ENCODE peak calls at places on chromosomes 2 and 18, in six cellular contexts. T is tibial nerve, B is H1, L is spleen, M is IMR-90, E is Peyer's patch. H is an unnamed sample.

GRCh38 chr2:158755738-158756137 is 39.4 kb upstream of the DAPL1 start:
- DNase-seq in L (no peak), B (peak), T (no peak), E (no peak), M (no peak), H (no peak)

GRCh38 chr2:8653485-8653884 is 28.4 kb upstream of the ID2 start:
- DNase-seq in L (peak), M (no peak), B (no peak), E (no peak), T (no peak), H (no peak)

GRCh38 chr2:177245010-177245422 is 19.5 kb downstream of the NFE2L2 start:
- DNase-seq in B (peak), E (no peak), T (no peak), M (peak), L (no peak), H (no peak)

GRCh38 chr2:94996401-94997100 is 29.0 kb upstream of the MAL start:
- DNase-seq in B (no peak), E (no peak), M (no peak), L (peak), T (no peak), H (no peak)

GRCh38 chr2:241659150-241659739 is 21.8 kb downstream of the ATG4B start:
- DNase-seq in M (peak), L (no peak), B (no peak), T (peak), E (peak), H (peak)

GRCh38 chr2:240125749-240126148 is 10.4 kb downstream of the COPS9 start:
- DNase-seq in B (no peak), T (no peak), E (peak), L (peak), M (no peak), H (no peak)

GRCh38 chr2:124079045-124079444 is 54.0 kb downstream of the CNTNAP5 start:
- DNase-seq in B (no peak), M (no peak), E (no peak), L (no peak), T (no peak), H (no peak)

GRCh38 chr2:164430166-164430783 is 191.0 kb downstream of the GRB14 start:
- DNase-seq in M (peak), E (no peak), L (no peak), T (no peak), B (no peak), H (no peak)

GRCh38 chr18:63319383-63320040 is at the start of gene BCL2:
- DNase-seq in B (no peak), L (no peak), E (peak), T (no peak), M (peak), H (no peak)

GRCh38 chr18:67386028-67386427 is 130.5 kb downstream of the DSEL start:
- DNase-seq in B (no peak), E (no peak), T (no peak), M (peak), L (no peak), H (no peak)

GRCh38 chr2:17101596-17101995 is 416.6 kb downstream of the RAD51AP2 start:
- DNase-seq in M (no peak), B (no peak), T (no peak), E (no peak), L (no peak), H (no peak)

GRCh38 chr18:23828426-23828825 is 139.2 kb downstream of the LAMA3 start:
- DNase-seq in E (no peak), L (no peak), B (no peak), M (peak), T (no peak), H (no peak)

GRCh38 chr18:43060020-43060419 is 55.5 kb downstream of the RIT2 start:
- DNase-seq in L (no peak), B (no peak), E (no peak), T (no peak), M (no peak), H (no peak)

GRCh38 chr2:55965966-55966365 is 42.4 kb upstream of the EFEMP1 start:
- DNase-seq in T (no peak), M (peak), L (no peak), E (no peak), B (no peak), H (no peak)

GRCh38 chr2:146844226-146844990 is 1000.4 kb upstream of the ACVR2A start:
- DNase-seq in B (no peak), L (no peak), T (no peak), M (peak), E (no peak), H (no peak)

GRCh38 chr2:149122521-149122920 is 84.0 kb downstream of the LYPD6B start:
- DNase-seq in M (no peak), T (no peak), E (no peak), L (no peak), B (no peak), H (no peak)

GRCh38 chr2:220165401-220165800 is 538.0 kb downstream of the SLC4A3 start:
- DNase-seq in B (no peak), T (no peak), E (no peak), M (no peak), L (no peak), H (no peak)

GRCh38 chr2:177669625-177670330 is 277.2 kb downstream of the AGPS start:
- DNase-seq in L (no peak), B (no peak), M (no peak), T (no peak), E (no peak), H (no peak)

GRCh38 chr2:160486341-160486740 is 7.3 kb downstream of the RBMS1 start:
- DNase-seq in M (peak), L (no peak), B (no peak), E (no peak), T (no peak), H (no peak)

GRCh38 chr18:34809697-34810096 is 99.6 kb downstream of the DTNA start:
- DNase-seq in M (peak), B (no peak), L (no peak), E (no peak), T (peak), H (no peak)

GRCh38 chr18:62437520-62438329 is 85.1 kb upstream of the ZCCHC2 start:
- DNase-seq in L (no peak), E (no peak), B (no peak), M (no peak), T (no peak), H (peak)

GRCh38 chr2:107068069-107068468 is 182.1 kb upstream of the ST6GAL2 start:
- DNase-seq in M (no peak), E (no peak), L (no peak), B (no peak), T (no peak), H (no peak)

GRCh38 chr2:127637725-127638252 is 8.2 kb upstream of the GPR17 start:
- DNase-seq in M (peak), B (peak), T (no peak), E (no peak), L (peak), H (no peak)

GRCh38 chr2:23042176-23042909 is 342.6 kb upstream of the KLHL29 start:
- DNase-seq in L (no peak), B (no peak), M (no peak), E (no peak), T (no peak), H (no peak)

GRCh38 chr18:3114026-3114425 is 101.1 kb upstream of the LPIN2 start:
- DNase-seq in M (no peak), T (no peak), E (no peak), L (no peak), B (no peak), H (no peak)

GRCh38 chr2:204452464-204453023 is 92.7 kb upstream of the PARD3B start:
- DNase-seq in E (no peak), L (no peak), B (no peak), M (peak), T (no peak), H (peak)

GRCh38 chr2:122843503-122843902 is 1088.1 kb downstream of the TSN start:
- DNase-seq in T (no peak), B (no peak), M (no peak), E (no peak), L (no peak), H (no peak)

GRCh38 chr2:228652366-228652765 is 470.9 kb upstream of the SPHKAP start:
- DNase-seq in B (no peak), M (peak), L (no peak), T (no peak), E (no peak), H (no peak)

GRCh38 chr2:104939570-104940235 is 85.8 kb downstream of the POU3F3 start:
- DNase-seq in L (no peak), B (no peak), E (no peak), T (no peak), M (no peak), H (no peak)

GRCh38 chr18:25561923-25562322 is 210.0 kb upstream of the ZNF521 start:
- DNase-seq in E (no peak), T (no peak), B (no peak), L (no peak), M (peak), H (no peak)

GRCh38 chr2:178177066-178177679 is 17.1 kb upstream of the OSBPL6 start:
- DNase-seq in E (no peak), L (no peak), T (no peak), M (peak), B (no peak), H (no peak)

GRCh38 chr18:36610716-36611115 is 218.1 kb downstream of the TPGS2 start:
- DNase-seq in E (no peak), T (no peak), B (no peak), M (no peak), L (no peak), H (no peak)

GRCh38 chr2:152627010-152627957 is 90.0 kb downstream of the PRPF40A start:
- DNase-seq in T (no peak), E (no peak), M (peak), B (no peak), L (no peak), H (no peak)

GRCh38 chr2:119491776-119492525 is 32.3 kb downstream of the SCTR start:
- DNase-seq in T (no peak), B (no peak), E (no peak), M (peak), L (no peak), H (no peak)

GRCh38 chr2:9668686-9669338 is 38.0 kb upstream of the YWHAQ start:
- DNase-seq in B (no peak), E (no peak), T (no peak), L (no peak), M (peak), H (no peak)

GRCh38 chr2:86284401-86284841 is 53.0 kb downstream of the REEP1 start:
- DNase-seq in T (no peak), L (no peak), E (no peak), M (no peak), B (no peak), H (no peak)

GRCh38 chr2:240820607-240821428 is 799 bp upstream of the KIF1A start:
- DNase-seq in L (peak), M (no peak), B (no peak), T (no peak), E (no peak), H (no peak)

GRCh38 chr2:109681633-109682032 is 67.5 kb downstream of the SOWAHC start:
- DNase-seq in B (no peak), T (no peak), E (no peak), M (no peak), L (no peak), H (no peak)

DNA sequence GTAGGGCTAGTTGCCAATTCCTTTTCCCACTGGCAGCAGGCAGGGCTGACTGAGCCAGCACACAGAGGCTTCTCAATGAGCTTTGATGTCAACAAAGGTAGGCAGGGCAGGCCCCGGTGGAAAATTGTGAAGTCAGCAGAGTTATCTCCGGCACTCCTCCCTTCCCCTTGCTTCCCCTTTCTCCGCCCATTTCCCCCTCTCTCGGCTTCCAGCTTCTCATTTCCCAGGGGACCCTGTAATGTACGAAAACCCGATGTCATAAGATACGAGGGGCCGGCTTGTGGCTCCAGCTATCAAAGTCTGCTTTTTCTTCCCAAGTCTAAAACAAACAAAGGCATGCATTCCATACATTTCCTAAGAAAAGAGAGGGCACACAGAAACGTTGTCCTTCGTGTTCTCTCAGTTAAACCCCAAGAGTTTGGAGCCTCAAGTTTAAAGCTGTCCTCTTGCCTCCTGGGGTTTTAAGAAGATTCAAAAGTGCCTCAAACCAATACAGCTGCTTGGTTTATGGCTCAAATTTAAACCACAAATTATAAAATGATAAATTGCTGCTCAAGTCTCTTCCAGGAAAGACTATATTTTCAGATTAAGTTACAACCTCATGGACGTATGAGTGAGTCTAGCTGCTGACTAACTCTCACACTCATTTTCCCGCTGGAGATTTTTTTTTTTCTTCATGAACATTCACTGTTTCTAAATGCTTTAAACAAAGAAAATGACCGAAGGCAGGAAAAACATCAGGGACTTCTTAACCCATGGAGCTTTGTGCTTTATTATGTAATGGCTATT is 27.3 kb upstream of the EML4 start:
- DNase-seq in B (no peak), T (peak), M (peak), L (peak), E (peak), H (no peak)
- TF ChIP-seq POLR2A in B (no peak), T (no peak), M (no peak), L (no peak), E (no peak), H (no peak)

GRCh38 chr2:196413821-196414274 is 225.7 kb upstream of the CCDC150 start:
- DNase-seq in M (no peak), T (no peak), E (no peak), B (no peak), L (peak), H (no peak)

GRCh38 chr2:196420143-196420542 is 219.4 kb upstream of the CCDC150 start:
- DNase-seq in T (no peak), M (no peak), L (no peak), B (no peak), E (no peak), H (no peak)

GRCh38 chr2:196410008-196410407 is 229.5 kb upstream of the CCDC150 start:
- DNase-seq in B (no peak), E (no peak), M (no peak), L (no peak), T (no peak), H (no peak)

GRCh38 chr2:196415384-196415783 is 224.1 kb upstream of the CCDC150 start:
- DNase-seq in L (no peak), E (no peak), B (no peak), M (no peak), T (no peak), H (no peak)
- TF ChIP-seq POLR2A in L (no peak), E (no peak), B (no peak), M (no peak), T (no peak), H (no peak)

DNA sequence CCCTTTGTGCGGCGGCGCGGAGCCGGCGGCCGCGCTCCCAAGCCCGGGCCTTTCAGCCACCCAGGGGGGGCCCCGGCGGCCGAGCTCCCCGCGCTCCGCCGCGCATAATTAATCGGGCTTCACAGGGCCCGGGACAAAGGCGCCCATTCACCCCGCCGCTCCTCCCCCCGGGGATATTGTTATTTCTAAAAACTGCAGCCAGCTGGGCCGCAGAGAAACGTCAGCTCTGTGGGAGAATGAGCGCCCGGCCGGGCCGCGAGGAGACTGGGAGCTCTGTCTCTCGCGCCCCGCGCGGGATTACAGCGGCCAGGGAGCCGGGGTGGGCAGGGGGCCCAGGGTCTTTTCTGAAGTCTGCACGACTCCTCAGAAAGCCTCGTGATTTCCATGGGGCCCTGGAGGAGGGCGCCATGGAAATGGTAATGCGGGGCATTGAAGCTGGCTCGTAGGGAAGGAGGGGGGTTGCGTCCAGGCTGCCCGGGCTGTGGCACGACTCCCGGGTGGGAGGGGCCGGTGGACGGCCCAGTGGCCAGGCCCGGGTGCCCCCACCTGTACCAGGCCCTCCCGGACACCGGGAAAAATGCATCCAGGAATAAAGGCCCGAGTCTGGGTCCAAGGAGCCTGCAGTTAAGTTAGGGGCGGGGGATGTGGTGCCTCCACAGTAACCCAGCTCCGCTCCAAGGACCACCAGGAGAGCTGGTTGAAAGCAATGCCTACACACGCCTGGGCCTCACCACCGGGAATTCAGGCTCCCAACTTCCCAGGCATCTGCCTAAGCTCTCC is 125.3 kb downstream of the ZFP36L2 start:
- DNase-seq in M (peak), E (no peak), L (peak), B (peak), T (peak), H (peak)
- TF ChIP-seq POLR2A in M (no peak), E (no peak), L (no peak), B (no peak), T (peak), H (no peak)

DNA sequence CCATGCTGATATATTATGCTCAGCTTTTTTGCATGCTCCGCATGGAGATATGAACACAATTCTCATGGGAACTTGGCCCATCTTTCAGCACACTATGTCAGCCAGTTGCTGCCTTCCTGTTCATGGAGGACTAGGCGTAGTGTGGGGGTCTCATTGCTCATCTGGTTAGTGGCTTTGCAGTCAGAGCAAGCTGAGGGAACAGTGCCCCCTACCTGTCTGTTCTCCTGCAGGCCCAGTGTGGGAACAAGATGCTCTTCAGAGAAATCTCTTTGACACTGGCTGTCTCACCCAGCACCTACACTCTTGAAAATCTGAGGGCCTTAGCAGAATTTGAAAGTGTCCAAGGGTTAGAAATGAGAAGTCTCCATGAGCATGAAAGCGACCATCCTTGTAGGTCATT is 47.1 kb downstream of the SPTBN1 start:
- DNase-seq in B (no peak), M (peak), T (no peak), L (no peak), E (no peak), H (no peak)
- TF ChIP-seq POLR2A in B (no peak), M (no peak), T (no peak), L (no peak), E (no peak), H (no peak)

DNA sequence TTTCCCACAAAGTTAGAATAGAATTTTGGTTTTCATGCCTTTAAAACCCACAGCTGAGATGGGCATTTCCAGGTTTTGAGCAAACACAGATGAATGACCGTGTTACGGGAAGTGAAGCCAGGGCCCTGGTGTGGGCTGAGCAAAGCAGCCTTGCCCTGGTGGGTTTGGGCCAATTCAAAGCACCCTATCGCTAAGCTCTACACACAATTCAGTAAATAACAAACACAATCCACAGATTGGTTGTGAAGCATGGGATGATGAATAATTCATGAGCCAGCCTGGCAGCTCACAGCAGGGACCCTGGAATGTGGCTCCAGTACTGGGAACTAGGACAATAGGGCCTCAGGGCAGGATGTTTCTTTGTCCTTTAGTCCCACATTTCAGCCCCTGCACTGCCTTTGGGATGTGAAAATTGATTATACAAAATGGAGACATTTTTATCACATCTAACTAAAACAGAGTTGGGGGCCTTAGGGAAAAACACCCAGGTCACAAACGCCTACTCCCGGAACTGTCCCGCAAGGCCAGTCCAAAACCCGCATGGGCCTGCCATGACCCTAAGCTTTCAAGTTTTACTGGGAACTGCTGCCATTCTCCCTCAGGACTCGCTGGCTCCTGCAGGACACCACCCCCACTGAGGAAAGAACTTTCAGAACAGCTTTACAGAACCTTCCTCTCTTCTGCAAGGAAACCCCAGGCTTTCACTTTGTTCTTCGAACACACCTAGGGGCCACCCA is 320.2 kb upstream of the HS6ST1 start:
- DNase-seq in B (peak), T (no peak), E (no peak), M (no peak), L (peak), H (peak)
- TF ChIP-seq POLR2A in B (peak), T (no peak), E (no peak), M (no peak), L (no peak), H (no peak)

GRCh38 chr18:54975598-54975997 is 16.3 kb upstream of the CCDC68 start:
- DNase-seq in T (no peak), M (peak), E (no peak), B (no peak), L (no peak), H (no peak)
- TF ChIP-seq POLR2A in T (no peak), M (no peak), E (no peak), B (no peak), L (no peak), H (no peak)

GRCh38 chr2:224586127-224586702 is 1.1 kb upstream of the CUL3 start:
- DNase-seq in B (no peak), L (no peak), M (no peak), T (no peak), E (no peak), H (no peak)
- TF ChIP-seq POLR2A in B (no peak), L (no peak), M (no peak), T (no peak), E (no peak), H (no peak)

GRCh38 chr18:12373032-12373770 is 3.8 kb downstream of the AFG3L2 start:
- DNase-seq in M (no peak), T (no peak), L (no peak), B (no peak), E (no peak), H (no peak)
- TF ChIP-seq POLR2A in M (no peak), T (no peak), L (no peak), B (no peak), E (no peak), H (no peak)